ENCODE peak calls at places on chromosome 12, in five cellular contexts. One of them, this sample, is unnamed.

GRCh38 chr12:50725011-50725899 is 38.6 kb upstream of the ATF1 start:
- DNase-seq in ovary: no peak
- DNase-seq in kidney epithelial cell: no peak
- DNase-seq in esophagus squamous epithelium: no peak
- DNase-seq in body of pancreas: no peak
- DNase-seq in this sample: no peak

GRCh38 chr12:121562484-121562883 is 18.3 kb downstream of the KDM2B start:
- DNase-seq in ovary: no peak
- DNase-seq in kidney epithelial cell: no peak
- DNase-seq in esophagus squamous epithelium: no peak
- DNase-seq in body of pancreas: no peak
- DNase-seq in this sample: no peak

GRCh38 chr12:132596016-132596415 is 14.4 kb downstream of the LRCOL1 start:
- DNase-seq in ovary: no peak
- DNase-seq in kidney epithelial cell: no peak
- DNase-seq in esophagus squamous epithelium: no peak
- DNase-seq in body of pancreas: no peak
- DNase-seq in this sample: no peak

GRCh38 chr12:104662203-104662602 is 205.5 kb downstream of the CHST11 start:
- DNase-seq in ovary: no peak
- DNase-seq in kidney epithelial cell: no peak
- DNase-seq in esophagus squamous epithelium: no peak
- DNase-seq in body of pancreas: no peak
- DNase-seq in this sample: no peak

GRCh38 chr12:111298583-111299436 is 70.1 kb downstream of the PHETA1 start:
- DNase-seq in ovary: no peak
- DNase-seq in kidney epithelial cell: peak
- DNase-seq in esophagus squamous epithelium: no peak
- DNase-seq in body of pancreas: peak
- DNase-seq in this sample: no peak

GRCh38 chr12:82862069-82862841 is 175.5 kb downstream of the TMTC2 start:
- DNase-seq in ovary: no peak
- DNase-seq in kidney epithelial cell: no peak
- DNase-seq in esophagus squamous epithelium: no peak
- DNase-seq in body of pancreas: no peak
- DNase-seq in this sample: no peak

GRCh38 chr12:95262808-95263207 is 45.2 kb downstream of the VEZT start:
- DNase-seq in ovary: no peak
- DNase-seq in kidney epithelial cell: no peak
- DNase-seq in esophagus squamous epithelium: no peak
- DNase-seq in body of pancreas: no peak
- DNase-seq in this sample: no peak

GRCh38 chr12:26188132-26188531 is 7.2 kb upstream of the SSPN start:
- DNase-seq in ovary: no peak
- DNase-seq in kidney epithelial cell: no peak
- DNase-seq in esophagus squamous epithelium: no peak
- DNase-seq in body of pancreas: no peak
- DNase-seq in this sample: no peak

GRCh38 chr12:27468241-27468640 is 21.7 kb downstream of the SMCO2 start:
- DNase-seq in ovary: no peak
- DNase-seq in kidney epithelial cell: no peak
- DNase-seq in esophagus squamous epithelium: no peak
- DNase-seq in body of pancreas: no peak
- DNase-seq in this sample: no peak

GRCh38 chr12:110371408-110372055 is 32.0 kb downstream of the ANAPC7 start:
- DNase-seq in ovary: no peak
- DNase-seq in kidney epithelial cell: no peak
- DNase-seq in esophagus squamous epithelium: no peak
- DNase-seq in body of pancreas: no peak
- DNase-seq in this sample: peak

GRCh38 chr12:47838286-47838931 is 18.7 kb upstream of the HDAC7 start:
- DNase-seq in ovary: peak
- DNase-seq in kidney epithelial cell: no peak
- DNase-seq in esophagus squamous epithelium: no peak
- DNase-seq in body of pancreas: peak
- DNase-seq in this sample: no peak

GRCh38 chr12:90858261-90858660 is 96.7 kb downstream of the CCER1 start:
- DNase-seq in ovary: no peak
- DNase-seq in kidney epithelial cell: no peak
- DNase-seq in esophagus squamous epithelium: no peak
- DNase-seq in body of pancreas: no peak
- DNase-seq in this sample: no peak

GRCh38 chr12:45966486-45966885 is 23.9 kb downstream of the SCAF11 start:
- DNase-seq in ovary: no peak
- DNase-seq in kidney epithelial cell: peak
- DNase-seq in esophagus squamous epithelium: no peak
- DNase-seq in body of pancreas: no peak
- DNase-seq in this sample: no peak

GRCh38 chr12:1579626-1580025 is 14.8 kb downstream of the FBXL14 start:
- DNase-seq in ovary: no peak
- DNase-seq in kidney epithelial cell: no peak
- DNase-seq in esophagus squamous epithelium: no peak
- DNase-seq in body of pancreas: no peak
- DNase-seq in this sample: no peak

GRCh38 chr12:49187184-49187583 is 1.7 kb downstream of the TUBA1A start:
- DNase-seq in ovary: peak
- DNase-seq in kidney epithelial cell: no peak
- DNase-seq in esophagus squamous epithelium: no peak
- DNase-seq in body of pancreas: no peak
- DNase-seq in this sample: peak

GRCh38 chr12:119479121-119479561 is 114.4 kb upstream of the TMEM233 start:
- DNase-seq in ovary: no peak
- DNase-seq in kidney epithelial cell: no peak
- DNase-seq in esophagus squamous epithelium: no peak
- DNase-seq in body of pancreas: no peak
- DNase-seq in this sample: no peak

GRCh38 chr12:55188974-55189556 is 31.8 kb upstream of the OR10A7 start:
- DNase-seq in ovary: no peak
- DNase-seq in kidney epithelial cell: peak
- DNase-seq in esophagus squamous epithelium: no peak
- DNase-seq in body of pancreas: peak
- DNase-seq in this sample: no peak

GRCh38 chr12:40375076-40375475 is 150.3 kb downstream of the LRRK2 start:
- DNase-seq in ovary: no peak
- DNase-seq in kidney epithelial cell: no peak
- DNase-seq in esophagus squamous epithelium: no peak
- DNase-seq in body of pancreas: no peak
- DNase-seq in this sample: no peak

GRCh38 chr12:20486233-20486632 is 117.9 kb downstream of the PDE3A start:
- DNase-seq in ovary: no peak
- DNase-seq in kidney epithelial cell: no peak
- DNase-seq in esophagus squamous epithelium: no peak
- DNase-seq in body of pancreas: no peak
- DNase-seq in this sample: no peak

GRCh38 chr12:12562585-12563245 is at the start of gene DUSP16:
- DNase-seq in ovary: peak
- DNase-seq in kidney epithelial cell: peak
- DNase-seq in esophagus squamous epithelium: peak
- DNase-seq in body of pancreas: peak
- DNase-seq in this sample: peak

GRCh38 chr12:20798561-20798960 is 11.9 kb upstream of the SLCO1B3 start:
- DNase-seq in ovary: no peak
- DNase-seq in kidney epithelial cell: no peak
- DNase-seq in esophagus squamous epithelium: no peak
- DNase-seq in body of pancreas: no peak
- DNase-seq in this sample: no peak

GRCh38 chr12:111434680-111435338 is 29.1 kb downstream of the SH2B3 start:
- DNase-seq in ovary: peak
- DNase-seq in kidney epithelial cell: no peak
- DNase-seq in esophagus squamous epithelium: no peak
- DNase-seq in body of pancreas: peak
- DNase-seq in this sample: no peak

GRCh38 chr12:13896063-13896626 is 85.3 kb downstream of the GRIN2B start:
- DNase-seq in ovary: no peak
- DNase-seq in kidney epithelial cell: no peak
- DNase-seq in esophagus squamous epithelium: no peak
- DNase-seq in body of pancreas: no peak
- DNase-seq in this sample: no peak

GRCh38 chr12:115999582-115999981 is 277.9 kb downstream of the MED13L start:
- DNase-seq in ovary: no peak
- DNase-seq in kidney epithelial cell: no peak
- DNase-seq in esophagus squamous epithelium: no peak
- DNase-seq in body of pancreas: no peak
- DNase-seq in this sample: no peak

GRCh38 chr12:117486840-117487659 is 125.6 kb upstream of the NOS1 start:
- DNase-seq in ovary: no peak
- DNase-seq in kidney epithelial cell: peak
- DNase-seq in esophagus squamous epithelium: no peak
- DNase-seq in body of pancreas: peak
- DNase-seq in this sample: peak

GRCh38 chr12:8544295-8544694 is 3.6 kb upstream of the CLEC4E start:
- DNase-seq in ovary: peak
- DNase-seq in kidney epithelial cell: no peak
- DNase-seq in esophagus squamous epithelium: no peak
- DNase-seq in body of pancreas: peak
- DNase-seq in this sample: peak

GRCh38 chr12:54940695-54941315 is 43.8 kb downstream of the TESPA1 start:
- DNase-seq in ovary: no peak
- DNase-seq in kidney epithelial cell: no peak
- DNase-seq in esophagus squamous epithelium: no peak
- DNase-seq in body of pancreas: no peak
- DNase-seq in this sample: no peak

GRCh38 chr12:79373896-79374499 is 316.8 kb downstream of the PAWR start:
- DNase-seq in ovary: no peak
- DNase-seq in kidney epithelial cell: no peak
- DNase-seq in esophagus squamous epithelium: no peak
- DNase-seq in body of pancreas: no peak
- DNase-seq in this sample: no peak

GRCh38 chr12:45008211-45008610 is 42.7 kb downstream of the DBX2 start:
- DNase-seq in ovary: no peak
- DNase-seq in kidney epithelial cell: no peak
- DNase-seq in esophagus squamous epithelium: no peak
- DNase-seq in body of pancreas: no peak
- DNase-seq in this sample: no peak

GRCh38 chr12:52251367-52252055 is 18.5 kb downstream of the KRT7 start:
- DNase-seq in ovary: no peak
- DNase-seq in kidney epithelial cell: no peak
- DNase-seq in esophagus squamous epithelium: no peak
- DNase-seq in body of pancreas: peak
- DNase-seq in this sample: peak

GRCh38 chr12:113766880-113767878 is 198.9 kb downstream of the RBM19 start:
- DNase-seq in ovary: no peak
- DNase-seq in kidney epithelial cell: peak
- DNase-seq in esophagus squamous epithelium: no peak
- DNase-seq in body of pancreas: no peak
- DNase-seq in this sample: no peak

GRCh38 chr12:108257004-108257403 is 82.1 kb downstream of the CMKLR1 start:
- DNase-seq in ovary: no peak
- DNase-seq in kidney epithelial cell: no peak
- DNase-seq in esophagus squamous epithelium: no peak
- DNase-seq in body of pancreas: no peak
- DNase-seq in this sample: no peak

This sample was measured in tibial artery.